ENCODE peak calls at places on chromosomes 5 and 9, in nine cellular contexts. One of them, this sample, is unnamed.

GRCh38 chr9:18911714-18912342 is 121.2 kb downstream of the SAXO1 start:
- DNase-seq in psoas muscle: no peak
- DNase-seq in kidney tubule cell: no peak
- DNase-seq in NCI-H774: no peak
- DNase-seq in NCI-H1694: no peak
- DNase-seq in left ventricle myocardium inferior: no peak
- DNase-seq in spleen: no peak
- DNase-seq in GM10248: no peak
- DNase-seq in H9: no peak
- DNase-seq in this sample: no peak

GRCh38 chr5:78689893-78690592 is 41.5 kb upstream of the LHFPL2 start:
- DNase-seq in left ventricle myocardium inferior: no peak
- DNase-seq in H9: no peak
- DNase-seq in GM10248: no peak
- DNase-seq in kidney tubule cell: no peak
- DNase-seq in psoas muscle: no peak
- DNase-seq in spleen: no peak
- DNase-seq in NCI-H774: no peak
- DNase-seq in NCI-H1694: no peak
- DNase-seq in this sample: no peak

GRCh38 chr9:93024986-93025630 is 33.4 kb upstream of the SUSD3 start:
- DNase-seq in GM10248: no peak
- DNase-seq in left ventricle myocardium inferior: no peak
- DNase-seq in psoas muscle: no peak
- DNase-seq in kidney tubule cell: no peak
- DNase-seq in NCI-H774: no peak
- DNase-seq in H9: no peak
- DNase-seq in NCI-H1694: no peak
- DNase-seq in spleen: peak
- DNase-seq in this sample: no peak

GRCh38 chr5:53779541-53779981 is 219.1 kb downstream of the NDUFS4 start:
- DNase-seq in GM10248: no peak
- DNase-seq in left ventricle myocardium inferior: peak
- DNase-seq in NCI-H774: no peak
- DNase-seq in H9: no peak
- DNase-seq in kidney tubule cell: peak
- DNase-seq in psoas muscle: no peak
- DNase-seq in NCI-H1694: peak
- DNase-seq in spleen: no peak
- DNase-seq in this sample: no peak

GRCh38 chr5:58156354-58156753 is 303.5 kb downstream of the PLK2 start:
- DNase-seq in kidney tubule cell: peak
- DNase-seq in NCI-H1694: no peak
- DNase-seq in H9: no peak
- DNase-seq in left ventricle myocardium inferior: no peak
- DNase-seq in spleen: no peak
- DNase-seq in GM10248: no peak
- DNase-seq in psoas muscle: peak
- DNase-seq in NCI-H774: no peak
- DNase-seq in this sample: no peak

GRCh38 chr9:121636411-121636865 is 15.0 kb upstream of the DAB2IP start:
- DNase-seq in kidney tubule cell: peak
- DNase-seq in NCI-H1694: no peak
- DNase-seq in H9: no peak
- DNase-seq in NCI-H774: no peak
- DNase-seq in psoas muscle: no peak
- DNase-seq in left ventricle myocardium inferior: no peak
- DNase-seq in GM10248: no peak
- DNase-seq in spleen: no peak
- DNase-seq in this sample: no peak

GRCh38 chr5:4205408-4205807 is 609.8 kb downstream of the IRX1 start:
- DNase-seq in H9: no peak
- DNase-seq in NCI-H774: no peak
- DNase-seq in spleen: no peak
- DNase-seq in kidney tubule cell: no peak
- DNase-seq in NCI-H1694: no peak
- DNase-seq in GM10248: no peak
- DNase-seq in psoas muscle: no peak
- DNase-seq in left ventricle myocardium inferior: no peak
- DNase-seq in this sample: no peak

GRCh38 chr9:96116275-96117051 is 185.5 kb downstream of the HSD17B3 start:
- DNase-seq in NCI-H1694: no peak
- DNase-seq in spleen: no peak
- DNase-seq in left ventricle myocardium inferior: no peak
- DNase-seq in psoas muscle: no peak
- DNase-seq in GM10248: no peak
- DNase-seq in NCI-H774: no peak
- DNase-seq in kidney tubule cell: peak
- DNase-seq in H9: no peak
- DNase-seq in this sample: no peak

GRCh38 chr9:128152781-128153116 is 3.5 kb downstream of the LCN2 start:
- DNase-seq in GM10248: no peak
- DNase-seq in psoas muscle: no peak
- DNase-seq in H9: peak
- DNase-seq in kidney tubule cell: no peak
- DNase-seq in NCI-H774: no peak
- DNase-seq in spleen: peak
- DNase-seq in left ventricle myocardium inferior: no peak
- DNase-seq in NCI-H1694: no peak
- DNase-seq in this sample: no peak

GRCh38 chr5:27524515-27524914 is 486.1 kb upstream of the CDH9 start:
- DNase-seq in GM10248: no peak
- DNase-seq in left ventricle myocardium inferior: no peak
- DNase-seq in NCI-H1694: no peak
- DNase-seq in psoas muscle: no peak
- DNase-seq in kidney tubule cell: no peak
- DNase-seq in H9: no peak
- DNase-seq in NCI-H774: no peak
- DNase-seq in spleen: no peak
- DNase-seq in this sample: no peak

GRCh38 chr5:136511046-136511445 is 145.7 kb upstream of the TRPC7 start:
- DNase-seq in spleen: no peak
- DNase-seq in H9: no peak
- DNase-seq in GM10248: no peak
- DNase-seq in left ventricle myocardium inferior: no peak
- DNase-seq in psoas muscle: no peak
- DNase-seq in NCI-H774: no peak
- DNase-seq in kidney tubule cell: no peak
- DNase-seq in NCI-H1694: no peak
- DNase-seq in this sample: no peak

GRCh38 chr9:89953824-89954223 is 349.0 kb downstream of the GADD45G start:
- DNase-seq in spleen: no peak
- DNase-seq in NCI-H1694: no peak
- DNase-seq in NCI-H774: no peak
- DNase-seq in GM10248: no peak
- DNase-seq in kidney tubule cell: no peak
- DNase-seq in left ventricle myocardium inferior: no peak
- DNase-seq in psoas muscle: no peak
- DNase-seq in H9: no peak
- DNase-seq in this sample: no peak

GRCh38 chr5:110512266-110512665 is 214.2 kb downstream of the TMEM232 start:
- DNase-seq in H9: no peak
- DNase-seq in psoas muscle: no peak
- DNase-seq in kidney tubule cell: no peak
- DNase-seq in NCI-H774: no peak
- DNase-seq in spleen: no peak
- DNase-seq in NCI-H1694: no peak
- DNase-seq in left ventricle myocardium inferior: no peak
- DNase-seq in GM10248: no peak
- DNase-seq in this sample: no peak

GRCh38 chr5:53031695-53032096 is 42.5 kb downstream of the ITGA2 start:
- DNase-seq in NCI-H1694: no peak
- DNase-seq in psoas muscle: no peak
- DNase-seq in GM10248: no peak
- DNase-seq in spleen: no peak
- DNase-seq in H9: no peak
- DNase-seq in NCI-H774: no peak
- DNase-seq in kidney tubule cell: peak
- DNase-seq in left ventricle myocardium inferior: no peak
- DNase-seq in this sample: peak

GRCh38 chr5:160506006-160507004 is 84.7 kb downstream of the PTTG1 start:
- DNase-seq in left ventricle myocardium inferior: no peak
- DNase-seq in GM10248: peak
- DNase-seq in psoas muscle: peak
- DNase-seq in kidney tubule cell: peak
- DNase-seq in H9: peak
- DNase-seq in NCI-H774: no peak
- DNase-seq in spleen: no peak
- DNase-seq in NCI-H1694: no peak
- DNase-seq in this sample: peak

GRCh38 chr9:121281614-121282291 is 13.8 kb downstream of the GSN start:
- DNase-seq in H9: peak
- DNase-seq in spleen: peak
- DNase-seq in psoas muscle: peak
- DNase-seq in NCI-H774: peak
- DNase-seq in left ventricle myocardium inferior: peak
- DNase-seq in GM10248: no peak
- DNase-seq in kidney tubule cell: peak
- DNase-seq in NCI-H1694: no peak
- DNase-seq in this sample: no peak

GRCh38 chr9:32351845-32352244 is 32.6 kb upstream of the ACO1 start:
- DNase-seq in kidney tubule cell: peak
- DNase-seq in psoas muscle: no peak
- DNase-seq in GM10248: no peak
- DNase-seq in H9: peak
- DNase-seq in spleen: no peak
- DNase-seq in NCI-H774: no peak
- DNase-seq in NCI-H1694: no peak
- DNase-seq in left ventricle myocardium inferior: no peak
- DNase-seq in this sample: no peak

GRCh38 chr9:97740848-97741821 is 44.0 kb upstream of the XPA start:
- DNase-seq in kidney tubule cell: peak
- DNase-seq in spleen: no peak
- DNase-seq in GM10248: peak
- DNase-seq in H9: peak
- DNase-seq in psoas muscle: peak
- DNase-seq in NCI-H774: peak
- DNase-seq in left ventricle myocardium inferior: peak
- DNase-seq in NCI-H1694: no peak
- DNase-seq in this sample: peak

GRCh38 chr5:82406200-82406773 is 128.1 kb upstream of the RPS23 start:
- DNase-seq in GM10248: no peak
- DNase-seq in NCI-H1694: no peak
- DNase-seq in left ventricle myocardium inferior: no peak
- DNase-seq in spleen: no peak
- DNase-seq in H9: no peak
- DNase-seq in kidney tubule cell: peak
- DNase-seq in NCI-H774: no peak
- DNase-seq in psoas muscle: no peak
- DNase-seq in this sample: no peak